ENCODE peak calls at places on chromosomes 4 and X, in six cellular contexts. C, A, G, F, Q and H are unnamed samples. For H3K4me1 and H3K27me3, the result is how much of the 10 kb centered on the place peaks cover.

GRCh38 chr4:152957437-152958185 is 21.5 kb downstream of the FHDC1 start:
- DNase-seq in G (no peak), F (no peak), C (no peak), Q (no peak), A (no peak), H (no peak)

GRCh38 chr4:146520894-146521542 is 722 bp downstream of the SLC10A7 start:
- DNase-seq in F (no peak), Q (peak), G (no peak), A (no peak), C (peak), H (peak)

GRCh38 chr4:110610940-110611785 is 11.7 kb downstream of the PITX2 start:
- DNase-seq in C (no peak), Q (no peak), A (no peak), G (no peak), F (no peak), H (no peak)

GRCh38 chrX:21840199-21840557 is 761 bp downstream of the MBTPS2 start:
- DNase-seq in A (no peak), C (no peak), Q (no peak), F (no peak), G (no peak), H (no peak)

GRCh38 chr4:107902715-107903114 is 28.6 kb upstream of the CYP2U1 start:
- DNase-seq in A (no peak), G (no peak), Q (no peak), C (no peak), F (no peak), H (no peak)

GRCh38 chr4:15147709-15148651 is 145.7 kb downstream of the CPEB2 start:
- DNase-seq in G (no peak), A (no peak), C (no peak), Q (no peak), F (no peak), H (no peak)

GRCh38 chrX:43860646-43861370 is 21.4 kb downstream of the MAOB start:
- DNase-seq in A (no peak), G (no peak), C (peak), Q (peak), F (no peak), H (no peak)

GRCh38 chrX:121011254-121011653 is 25.7 kb upstream of the CT47A1 start:
- DNase-seq in C (no peak), Q (no peak), A (no peak), G (no peak), F (no peak), H (no peak)

GRCh38 chrX:54825716-54826428 is 18.3 kb downstream of the MAGED2 start:
- DNase-seq in A (no peak), Q (no peak), F (no peak), G (no peak), C (no peak), H (peak)

GRCh38 chr4:42352049-42352448 is 45.2 kb upstream of the SHISA3 start:
- DNase-seq in C (no peak), F (no peak), Q (no peak), G (no peak), A (no peak), H (no peak)

GRCh38 chr4:109611045-109611616 is 51.1 kb downstream of the MCUB start:
- DNase-seq in A (no peak), F (no peak), Q (no peak), G (no peak), C (no peak), H (no peak)

GRCh38 chr4:113574636-113575103 is 186.9 kb downstream of the CAMK2D start:
- DNase-seq in G (no peak), A (no peak), C (peak), Q (peak), F (no peak), H (no peak)

GRCh38 chr4:137414802-137415201 is 117.5 kb downstream of the PCDH18 start:
- DNase-seq in A (no peak), C (no peak), G (no peak), Q (no peak), F (no peak), H (no peak)

GRCh38 chr4:171342646-171343045 is 470.6 kb upstream of the GALNTL6 start:
- DNase-seq in A (no peak), C (no peak), Q (no peak), G (no peak), F (no peak), H (no peak)

GRCh38 chr4:182338059-182338458 is 94.9 kb downstream of the TENM3 start:
- DNase-seq in C (no peak), Q (no peak), A (no peak), G (no peak), F (no peak), H (no peak)

GRCh38 chr4:110344165-110344564 is 131.8 kb upstream of the ENPEP start:
- DNase-seq in F (no peak), C (peak), Q (peak), G (no peak), A (no peak), H (no peak)

GRCh38 chrX:13024911-13025454 is 19.4 kb downstream of the FAM9C start:
- DNase-seq in G (no peak), C (no peak), F (no peak), Q (no peak), A (no peak), H (no peak)

GRCh38 chr4:10554694-10555093 is 97.5 kb upstream of the ZNF518B start:
- DNase-seq in A (no peak), G (no peak), F (peak), Q (peak), C (peak), H (no peak)

GRCh38 chr4:108107729-108108382 is 60.9 kb downstream of the LEF1 start:
- DNase-seq in A (no peak), G (no peak), Q (no peak), F (no peak), C (no peak), H (peak)

GRCh38 chr4:144356941-144357381 is 216.4 kb upstream of the GYPA start:
- DNase-seq in Q (no peak), G (no peak), C (peak), F (no peak), A (no peak), H (no peak)
- H3K4me3 ChIP-seq in Q (no peak), G (no peak), C (no peak), F (no peak), A (no peak), H (no peak)

DNA sequence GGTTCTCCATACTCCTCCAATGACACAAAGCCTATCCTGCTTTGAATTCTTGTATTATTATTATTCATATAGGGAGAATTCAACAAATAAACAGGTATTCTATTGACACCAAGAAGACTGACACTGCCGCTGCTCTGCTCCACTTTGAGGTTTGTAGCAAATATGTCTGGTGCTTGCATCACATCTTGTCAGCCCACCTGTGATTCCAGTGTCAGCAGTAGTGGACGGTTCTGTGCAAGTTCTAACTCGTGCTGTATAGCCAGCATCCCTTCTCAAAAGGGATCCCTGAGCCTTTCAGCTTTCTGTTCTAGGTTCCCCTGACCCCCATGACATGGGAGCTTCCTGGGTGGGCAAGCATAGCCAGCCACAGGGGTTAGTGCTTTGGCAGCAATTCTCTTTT is 296.0 kb upstream of the FTHL17 start:
- DNase-seq in G (no peak), A (no peak), F (no peak), C (no peak), Q (no peak), H (no peak)
- H3K4me1 ChIP-seq in G (under half), A (under half), F (under half), C (under half), Q (under half), H (under half)

DNA sequence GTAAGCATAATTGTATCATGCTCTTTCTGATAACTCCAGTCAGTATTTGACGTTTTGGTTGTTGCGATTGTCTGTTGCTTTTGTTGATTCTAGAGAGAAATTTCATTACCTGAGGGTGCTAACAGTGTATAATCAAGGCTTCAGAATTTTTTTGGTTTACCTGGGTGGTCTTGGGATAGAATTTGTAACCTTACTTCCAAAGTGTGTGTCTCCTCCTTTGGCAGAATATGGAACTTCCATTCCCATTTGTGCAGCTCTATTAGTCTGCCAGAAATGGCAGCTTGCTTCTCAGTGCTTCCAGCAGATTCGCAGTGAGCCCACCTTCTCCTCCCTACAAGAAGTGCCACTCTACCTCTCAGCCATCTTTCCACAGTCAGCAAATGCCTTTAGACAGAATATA is 5.3 kb downstream of the COPS4 start:
- DNase-seq in A (no peak), C (no peak), Q (no peak), G (no peak), F (no peak), H (no peak)
- H3K27me3 ChIP-seq in A (under half), C (under half), Q (under half), G (under half), F (under half), H (under half)

GRCh38 chr4:157221426-157221894 is 932 bp downstream of the GRIA2 start:
- DNase-seq in F (peak), A (no peak), G (peak), Q (no peak), C (no peak), H (no peak)

GRCh38 chr4:157225096-157225495 is 4.6 kb downstream of the GRIA2 start:
- DNase-seq in F (no peak), Q (no peak), G (no peak), A (no peak), C (no peak), H (no peak)

GRCh38 chr4:157223446-157223845 is 2.9 kb downstream of the GRIA2 start:
- DNase-seq in C (no peak), F (no peak), Q (no peak), A (no peak), G (no peak), H (no peak)

GRCh38 chr4:157221895-157222763 is 1.6 kb downstream of the GRIA2 start:
- DNase-seq in G (peak), A (no peak), F (peak), C (no peak), Q (no peak), H (no peak)

DNA sequence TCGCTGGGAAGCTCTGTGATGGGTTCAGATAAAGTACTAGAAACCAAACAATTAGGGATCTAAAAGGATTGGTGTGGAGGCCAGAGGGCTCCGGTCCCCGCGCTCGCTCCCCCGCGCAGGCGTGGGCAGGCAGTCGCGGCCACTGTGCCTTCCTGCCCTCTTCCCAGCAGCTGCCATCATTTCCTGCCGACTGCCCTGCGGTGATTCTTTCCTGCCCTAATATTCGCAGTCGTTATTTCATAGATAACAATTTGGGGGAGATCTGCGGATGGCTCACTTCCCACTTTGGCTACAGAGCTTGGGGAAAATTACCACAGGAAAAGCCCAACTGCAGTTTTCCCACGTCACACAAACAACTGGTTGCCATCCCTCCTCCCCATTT is 2.2 kb downstream of the GRIA2 start:
- DNase-seq in G (peak), C (no peak), Q (no peak), A (no peak), F (peak), H (no peak)
- H3K4me3 ChIP-seq in G (peak), C (no peak), Q (peak), A (peak), F (peak), H (no peak)

GRCh38 chr4:73454920-73455319 is 18.9 kb downstream of the AFP start:
- DNase-seq in F (no peak), A (no peak), G (no peak), Q (no peak), C (no peak), H (no peak)
- H3K4me1 ChIP-seq in F (under half), A (under half), G (under half), Q (under half), C (under half), H (under half)

DNA sequence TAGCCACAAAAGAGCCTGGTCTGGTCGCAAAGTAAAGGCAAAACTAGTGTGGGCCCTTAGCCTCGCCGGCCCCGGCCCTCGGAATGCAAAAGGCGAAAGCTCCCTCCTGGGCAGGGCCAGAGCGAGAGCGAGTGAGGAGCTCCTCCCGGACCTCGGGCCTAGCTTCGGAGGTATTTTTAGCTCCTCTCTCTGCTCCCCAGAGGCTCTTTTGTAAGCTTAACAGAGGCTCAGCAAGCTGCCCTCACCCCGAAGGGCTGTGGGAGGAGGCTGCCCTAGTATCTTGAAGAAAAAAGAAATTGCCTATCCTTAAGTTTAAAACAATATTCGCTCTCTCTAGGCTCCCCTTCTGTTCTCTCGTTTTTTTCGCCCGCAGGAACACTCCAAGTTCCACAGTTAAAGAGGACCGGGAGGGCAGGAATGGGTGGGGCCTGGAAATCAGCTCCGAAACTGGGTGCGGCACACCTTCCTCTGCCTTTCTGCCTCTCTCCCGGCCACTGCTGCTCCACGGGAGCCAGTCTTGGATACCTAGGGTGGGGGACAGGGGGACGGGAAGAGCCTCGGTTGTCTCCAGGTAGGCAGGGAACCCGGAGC is 12.2 kb downstream of the HAND2 start:
- DNase-seq in C (no peak), F (no peak), Q (no peak), G (no peak), A (no peak), H (no peak)
- H3K27me3 ChIP-seq in C (under half), F (under half), Q (half or more), G (half or more), A (half or more), H (under half)

GRCh38 chr4:26484032-26484515 is 6.2 kb downstream of the CCKAR start:
- DNase-seq in A (no peak), G (no peak), Q (no peak), C (no peak), F (peak), H (no peak)
- H3K4me3 ChIP-seq in A (no peak), G (no peak), Q (no peak), C (no peak), F (no peak), H (no peak)

GRCh38 chr4:184851200-184851541 is 25.4 kb upstream of the ACSL1 start:
- DNase-seq in Q (no peak), C (no peak), G (no peak), A (no peak), F (no peak), H (no peak)
- H3K4me1 ChIP-seq in Q (under half), C (under half), G (under half), A (under half), F (under half), H (under half)

DNA sequence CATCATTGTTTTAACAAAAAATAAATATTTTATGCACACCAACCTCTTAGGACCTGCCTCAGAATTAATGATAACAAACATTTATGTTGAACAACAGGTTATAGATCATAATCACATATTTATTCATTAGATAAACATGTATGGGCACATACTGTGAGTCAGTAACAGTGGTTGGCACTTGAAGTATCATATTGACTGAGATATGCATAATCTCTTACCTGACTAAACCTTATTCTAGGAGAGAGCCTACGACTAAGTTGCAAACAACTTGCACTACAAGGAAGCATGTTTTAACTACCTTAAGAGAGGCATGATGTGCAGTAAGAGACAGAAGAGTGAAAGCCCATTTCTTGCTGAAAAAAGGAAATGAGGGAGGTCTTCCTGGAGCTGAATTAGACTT is 6.5 kb upstream of the DACH2 start:
- DNase-seq in G (no peak), A (no peak), F (no peak), C (no peak), Q (no peak), H (no peak)
- H3K27me3 ChIP-seq in G (under half), A (under half), F (under half), C (under half), Q (under half), H (under half)

GRCh38 chr4:92551616-92552015 is 247.8 kb downstream of the GRID2 start:
- DNase-seq in C (no peak), A (no peak), F (no peak), Q (no peak), G (no peak), H (no peak)
- H3K4me3 ChIP-seq in C (no peak), A (no peak), F (no peak), Q (no peak), G (no peak), H (no peak)